ENCODE peak calls at places on chromosomes 12 and 14, in four cellular contexts. H is DND-41, Z is WTC11, E is fibroblast of the aortic adventitia. Y is an unnamed sample.

GRCh38 chr12:81128930-81129554 is 51.2 kb downstream of the ACSS3 start:
- DNase-seq in E (peak), Z (peak), H (peak), Y (no peak)

GRCh38 chr12:100348657-100349454 is 8.0 kb upstream of the SLC17A8 start:
- DNase-seq in Z (no peak), E (peak), H (no peak), Y (no peak)

GRCh38 chr12:123767613-123768012 is 5.5 kb downstream of the DNAH10 start:
- DNase-seq in Z (no peak), H (peak), E (no peak), Y (no peak)

GRCh38 chr12:90940872-90941499 is 14.0 kb downstream of the CCER1 start:
- DNase-seq in H (no peak), E (peak), Z (no peak), Y (no peak)

GRCh38 chr12:68899251-68899771 is 33.7 kb downstream of the CPM start:
- DNase-seq in H (no peak), E (peak), Z (no peak), Y (no peak)

GRCh38 chr12:14650791-14651190 is 45.6 kb downstream of the GUCY2C start:
- DNase-seq in E (peak), H (no peak), Z (no peak), Y (no peak)

GRCh38 chr12:52250048-52250990 is 17.3 kb downstream of the KRT7 start:
- DNase-seq in E (no peak), H (no peak), Z (peak), Y (no peak)

GRCh38 chr12:120861074-120861795 is 42.9 kb downstream of the SPPL3 start:
- DNase-seq in E (no peak), H (no peak), Z (no peak), Y (no peak)

GRCh38 chr12:6788972-6789905 is at the start of gene CD4:
- DNase-seq in H (peak), Z (no peak), E (no peak), Y (no peak)

GRCh38 chr12:12713932-12714275 is 3.3 kb upstream of the CDKN1B start:
- DNase-seq in Z (no peak), H (no peak), E (no peak), Y (no peak)

GRCh38 chr12:130198026-130198662 is 35.9 kb downstream of the FZD10 start:
- DNase-seq in H (no peak), E (no peak), Z (no peak), Y (no peak)

GRCh38 chr14:61563162-61563511 is 132.2 kb upstream of the HIF1A start:
- DNase-seq in Z (no peak), H (no peak), E (no peak), Y (no peak)

GRCh38 chr12:114790276-114790675 is 106.3 kb upstream of the TBX3 start:
- DNase-seq in E (no peak), H (no peak), Z (no peak), Y (no peak)

GRCh38 chr14:20757963-20758362 is 10.2 kb upstream of the EDDM3B start:
- DNase-seq in Z (peak), E (no peak), H (peak), Y (no peak)

DNA sequence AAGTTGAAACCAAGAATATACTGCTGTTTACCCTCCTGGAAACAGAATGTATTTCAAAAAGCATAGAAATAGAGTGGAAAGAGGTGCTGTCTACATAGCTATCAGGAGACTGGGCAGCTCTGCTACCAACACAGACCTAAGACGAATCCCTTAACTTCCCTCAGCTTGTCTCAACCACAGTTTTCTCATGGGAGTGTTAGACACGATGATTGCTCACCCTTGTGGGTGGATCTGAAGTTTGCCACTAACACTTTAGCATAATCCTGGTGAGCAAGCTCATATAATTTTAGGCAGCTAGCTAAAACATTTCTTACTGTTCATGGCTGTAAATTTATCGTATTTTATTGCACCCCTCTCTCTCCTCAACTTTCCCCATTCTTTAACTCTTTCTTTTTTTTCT is 38.5 kb downstream of the C12orf75 start:
- DNase-seq in Z (no peak), E (peak), H (no peak), Y (no peak)
- TF ChIP-seq CTCF in Z (no peak), E (peak), H (peak), Y (no peak)

GRCh38 chr14:22870811-22871199 is 735 bp upstream of the LRP10 start:
- DNase-seq in Z (no peak), H (no peak), E (no peak), Y (no peak)

GRCh38 chr14:22875003-22875747 is 3.6 kb downstream of the LRP10 start:
- DNase-seq in Z (no peak), H (no peak), E (no peak), Y (no peak)

GRCh38 chr14:22872833-22873520 is 1.4 kb downstream of the LRP10 start:
- DNase-seq in H (no peak), E (no peak), Z (no peak), Y (no peak)

GRCh38 chr14:22871962-22872832 is 657 bp downstream of the LRP10 start:
- DNase-seq in H (peak), E (peak), Z (peak), Y (peak)

GRCh38 chr14:22871200-22871961 is at the start of gene LRP10:
- DNase-seq in E (peak), Z (peak), H (peak), Y (peak)
- TF ChIP-seq CTCF in E (no peak), Z (no peak), H (no peak), Y (no peak)

GRCh38 chr12:85441740-85442139 is 161.7 kb downstream of the ALX1 start:
- DNase-seq in Z (no peak), H (no peak), E (peak), Y (no peak)
- TF ChIP-seq CTCF in Z (no peak), H (no peak), E (peak), Y (peak)

GRCh38 chr14:93906341-93907329 is 20.5 kb upstream of the FAM181A start:
- DNase-seq in E (peak), H (peak), Z (peak), Y (no peak)

GRCh38 chr14:93902619-93903307 is 24.4 kb upstream of the FAM181A start:
- DNase-seq in E (no peak), H (no peak), Z (no peak), Y (no peak)

GRCh38 chr14:93901813-93902212 is 25.3 kb upstream of the FAM181A start:
- DNase-seq in Z (no peak), H (no peak), E (no peak), Y (no peak)

GRCh38 chr14:93905623-93906022 is 21.5 kb upstream of the FAM181A start:
- DNase-seq in H (no peak), E (no peak), Z (no peak), Y (no peak)

GRCh38 chr14:93903342-93904184 is 23.6 kb upstream of the FAM181A start:
- DNase-seq in E (no peak), H (no peak), Z (peak), Y (no peak)
- TF ChIP-seq CTCF in E (peak), H (peak), Z (no peak), Y (peak)

GRCh38 chr14:74612346-74613021 is 447 bp upstream of the LTBP2 start:
- DNase-seq in E (peak), H (peak), Z (peak), Y (peak)
- TF ChIP-seq CTCF in E (peak), H (no peak), Z (peak), Y (peak)

Y was measured in type B pancreatic cell.